ENCODE peak calls at places on chromosome 1, in nine cellular contexts. M, K, V, N, B, Z, J, F and D are unnamed samples.
A peak's percentile ranks its signal among the peaks of the same experiment; 100 is the strongest.

GRCh38 chr1:15843826-15844572 is 3.5 kb upstream of the SPEN start:
- DNase-seq in M (no peak), K (no peak), V (no peak), N (no peak), B (no peak), Z (no peak), J (no peak), F (no peak), D (no peak)

GRCh38 chr1:20359451-20360330 is 69.0 kb downstream of the VWA5B1 start:
- DNase-seq in M (no peak), K (no peak), V (no peak), N (peak; percentile 75), B (no peak), Z (peak; percentile 46), J (peak; percentile 33), F (no peak), D (no peak)

GRCh38 chr1:161494069-161494735 is 11.1 kb upstream of the FCGR2A start:
- DNase-seq in M (no peak), K (no peak), V (no peak), N (no peak), B (no peak), Z (no peak), J (no peak), F (no peak), D (no peak)

GRCh38 chr1:221708987-221709386 is 32.9 kb downstream of the DUSP10 start:
- DNase-seq in M (no peak), K (peak; percentile 52), V (no peak), N (no peak), B (peak; percentile 81), Z (peak; percentile 80), J (peak; percentile 28), F (peak; percentile 38), D (peak; percentile 93)

GRCh38 chr1:1629430-1630190 is 2.4 kb upstream of the MMP23B start:
- DNase-seq in M (no peak), K (no peak), V (no peak), N (peak; percentile 29), B (no peak), Z (no peak), J (peak; percentile 59), F (peak; percentile 15), D (no peak)

GRCh38 chr1:30399026-30399425 is 324.4 kb downstream of the MATN1 start:
- DNase-seq in M (no peak), K (no peak), V (no peak), N (no peak), B (no peak), Z (no peak), J (no peak), F (no peak), D (no peak)

GRCh38 chr1:86972262-86972661 is 57.8 kb downstream of the HS2ST1 start:
- DNase-seq in M (no peak), K (no peak), V (no peak), N (no peak), B (peak; percentile 33), Z (no peak), J (no peak), F (no peak), D (no peak)

GRCh38 chr1:147651466-147651865 is 18.9 kb downstream of the ACP6 start:
- DNase-seq in M (no peak), K (no peak), V (no peak), N (no peak), B (no peak), Z (no peak), J (no peak), F (no peak), D (no peak)

GRCh38 chr1:171346866-171347265 is 32.9 kb downstream of the FMO4 start:
- DNase-seq in M (no peak), K (no peak), V (no peak), N (no peak), B (no peak), Z (no peak), J (no peak), F (no peak), D (no peak)

GRCh38 chr1:214658785-214659184 is 55.8 kb downstream of the CENPF start:
- DNase-seq in M (no peak), K (no peak), V (no peak), N (peak; percentile 60), B (peak; percentile 12), Z (no peak), J (no peak), F (peak; percentile 14), D (no peak)

GRCh38 chr1:243944429-243945160 is 94.6 kb upstream of the AKT3 start:
- DNase-seq in M (no peak), K (no peak), V (no peak), N (no peak), B (peak; percentile 96), Z (no peak), J (no peak), F (no peak), D (no peak)

GRCh38 chr1:20426923-20427322 is 59.1 kb downstream of the CAMK2N1 start:
- DNase-seq in M (no peak), K (no peak), V (no peak), N (no peak), B (peak; percentile 91), Z (no peak), J (no peak), F (no peak), D (no peak)

GRCh38 chr1:214551052-214551435 is 358 bp downstream of the PTPN14 start:
- DNase-seq in M (no peak), K (peak; percentile 69), V (no peak), N (peak; percentile 67), B (no peak), Z (peak; percentile 63), J (peak; percentile 41), F (peak; percentile 22), D (no peak)

GRCh38 chr1:42340093-42340492 is 5.1 kb upstream of the FOXJ3 start:
- DNase-seq in M (peak; percentile 85), K (no peak), V (no peak), N (no peak), B (peak; percentile 48), Z (peak; percentile 55), J (peak; percentile 30), F (no peak), D (peak; percentile 100)

GRCh38 chr1:84853743-84854721 is 39.0 kb downstream of the LPAR3 start:
- DNase-seq in M (peak; percentile 82), K (no peak), V (no peak), N (no peak), B (peak; percentile 97), Z (no peak), J (no peak), F (no peak), D (no peak)

GRCh38 chr1:41118645-41119044 is 97.1 kb upstream of the SLFNL1 start:
- DNase-seq in M (no peak), K (no peak), V (no peak), N (no peak), B (no peak), Z (no peak), J (no peak), F (no peak), D (peak; percentile 26)

GRCh38 chr1:67138813-67139539 is 4.2 kb upstream of the C1orf141 start:
- DNase-seq in M (no peak), K (no peak), V (no peak), N (no peak), B (no peak), Z (no peak), J (peak; percentile 58), F (no peak), D (no peak)

GRCh38 chr1:34547043-34547674 is 207.7 kb upstream of the GJB5 start:
- DNase-seq in M (no peak), K (no peak), V (peak; percentile 44), N (peak; percentile 22), B (peak; percentile 16), Z (no peak), J (no peak), F (no peak), D (no peak)
- TF ChIP-seq CTCF in M (no peak), K (no peak), V (no peak), N (no peak), B (peak; percentile 42), Z (no peak), J (no peak), F (peak; percentile 19), D (peak; percentile 28)

DNA sequence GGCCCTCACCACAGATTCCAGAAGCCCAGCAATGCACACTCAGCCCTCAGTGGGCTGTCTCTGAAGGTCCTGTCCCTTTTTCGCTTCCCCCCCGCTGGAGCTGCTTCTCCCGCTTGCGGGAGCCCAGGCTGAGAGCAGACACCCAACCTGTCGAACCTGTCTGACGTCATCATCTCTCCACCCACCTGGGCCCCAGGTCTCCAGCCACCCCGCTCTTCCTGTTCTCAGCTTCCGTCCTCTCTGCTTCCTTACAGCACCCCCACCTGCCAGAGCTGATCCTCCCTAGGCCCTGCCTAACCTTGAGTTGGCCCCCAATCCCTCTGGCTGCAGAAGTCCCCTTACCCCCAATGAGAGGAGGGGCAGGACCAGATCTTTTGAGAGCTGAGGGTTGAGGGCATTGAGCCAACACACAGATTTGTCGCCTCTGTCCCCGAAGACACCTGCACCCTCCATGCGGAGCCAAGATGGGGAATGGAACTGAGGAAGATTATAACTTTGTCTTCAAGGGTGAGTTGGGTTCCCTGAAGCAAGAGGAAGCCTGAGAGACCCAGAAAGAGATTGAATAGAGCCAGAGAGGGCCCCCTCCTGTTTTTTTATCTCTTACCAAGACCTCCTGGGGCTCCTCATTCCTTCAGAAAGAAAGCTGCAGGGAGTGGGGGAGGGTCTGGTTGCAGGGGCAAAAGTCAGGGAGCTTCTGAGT is at the start of gene RAB25:
- DNase-seq in M (no peak), K (peak; percentile 13), V (no peak), N (no peak), B (peak; percentile 82), Z (peak; percentile 87), J (peak; percentile 89), F (no peak), D (peak; percentile 78)
- H3K4me3 ChIP-seq in M (no peak within 1 kb of the TSS), K (no peak within 1 kb of the TSS), V (no peak within 1 kb of the TSS), N (no peak within 1 kb of the TSS), B (peak within 1 kb of the TSS; percentile 66), Z (peak within 1 kb of the TSS; percentile 22), J (peak within 1 kb of the TSS; percentile 41), F (no peak within 1 kb of the TSS), D (peak within 1 kb of the TSS; percentile 93)

DNA sequence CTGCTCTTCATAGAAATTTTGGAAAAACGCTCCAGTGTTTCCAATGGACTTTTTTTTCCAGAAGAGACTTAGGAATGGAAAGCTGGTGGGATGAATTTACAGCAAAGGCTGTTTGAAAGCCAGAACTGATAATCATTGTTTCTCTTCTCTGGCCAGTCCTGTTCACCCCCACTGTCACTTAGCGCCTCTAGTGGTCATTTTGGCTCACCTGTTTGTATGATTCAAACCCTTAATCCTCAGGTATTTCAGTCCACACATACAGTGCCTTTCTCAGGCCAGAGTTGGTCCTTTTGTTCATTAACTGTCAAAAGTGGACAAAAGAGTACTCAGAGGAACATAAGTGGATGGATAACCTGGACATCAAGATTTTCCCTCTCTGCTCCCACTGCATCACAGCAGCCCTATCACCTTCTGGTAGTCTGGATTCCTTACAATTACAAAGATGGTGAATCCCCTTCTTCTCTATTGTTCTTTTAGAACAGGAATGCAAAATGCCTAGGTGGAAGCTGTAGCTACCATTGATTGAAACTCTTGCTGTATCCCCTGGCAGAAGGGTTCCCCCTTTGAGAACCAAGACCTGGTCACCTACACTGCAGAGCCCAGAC is 177.6 kb upstream of the OLFM3 start:
- DNase-seq in M (peak; percentile 7), K (no peak), V (no peak), N (no peak), B (peak; percentile 13), Z (no peak), J (peak; percentile 11), F (peak; percentile 37), D (no peak)
- TF ChIP-seq CTCF in M (peak; percentile 31), K (no peak), V (no peak), N (no peak), B (peak; percentile 62), Z (peak; percentile 27), J (peak; percentile 50), F (peak; percentile 75), D (peak; percentile 75)

GRCh38 chr1:118884946-118885345 is 103.2 kb downstream of the TBX15 start:
- DNase-seq in M (no peak), K (no peak), V (no peak), N (no peak), B (no peak), Z (no peak), J (no peak), F (no peak), D (no peak)
- H3K4me3 ChIP-seq in M (no peak overlapping the region), K (no peak overlapping the region), V (no peak overlapping the region), N (no peak overlapping the region), B (no peak overlapping the region), Z (no peak overlapping the region), J (no peak overlapping the region), F (no peak overlapping the region), D (no peak overlapping the region)